ENCODE peak calls at places on chromosomes 12 and 14, in four cellular contexts. F is GM12878, W is HCT116, Q is HepG2. L is an unnamed sample.

GRCh38 chr12:102202556-102202955 is 4.9 kb upstream of the PMCH start:
- DNase-seq in F (no peak), W (no peak), Q (no peak), L (no peak)

GRCh38 chr14:38000340-38000739 is 207.4 kb upstream of the SSTR1 start:
- DNase-seq in F (no peak), W (no peak), Q (no peak), L (no peak)

GRCh38 chr14:89277229-89277628 is 139.8 kb downstream of the FOXN3 start:
- DNase-seq in F (no peak), W (no peak), Q (no peak), L (no peak)

GRCh38 chr12:124809878-124810277 is 53.8 kb downstream of the SCARB1 start:
- DNase-seq in F (no peak), W (no peak), Q (no peak), L (no peak)

GRCh38 chr14:49959822-49960408 is 67.0 kb downstream of the ARF6 start:
- DNase-seq in F (peak; percentile 76), W (no peak), Q (no peak), L (no peak)

GRCh38 chr14:40115583-40115982 is 683.4 kb upstream of the FBXO33 start:
- DNase-seq in F (no peak), W (no peak), Q (no peak), L (no peak)

GRCh38 chr14:59177229-59177628 is 11.2 kb upstream of the DAAM1 start:
- DNase-seq in F (no peak), W (no peak), Q (no peak), L (no peak)

GRCh38 chr12:120013659-120014380 is 24.8 kb downstream of the BICDL1 start:
- DNase-seq in F (peak; percentile 67), W (peak; percentile 35), Q (peak; percentile 78), L (no peak)

GRCh38 chr14:21334202-21334906 is 49.5 kb downstream of the SUPT16H start:
- DNase-seq in F (no peak), W (no peak), Q (no peak), L (no peak)

GRCh38 chr14:55339770-55340169 is 68.5 kb downstream of the FBXO34 start:
- DNase-seq in F (no peak), W (no peak), Q (no peak), L (no peak)

GRCh38 chr12:50190859-50191258 is 23.7 kb upstream of the CERS5 start:
- DNase-seq in F (no peak), W (no peak), Q (no peak), L (no peak)

DNA sequence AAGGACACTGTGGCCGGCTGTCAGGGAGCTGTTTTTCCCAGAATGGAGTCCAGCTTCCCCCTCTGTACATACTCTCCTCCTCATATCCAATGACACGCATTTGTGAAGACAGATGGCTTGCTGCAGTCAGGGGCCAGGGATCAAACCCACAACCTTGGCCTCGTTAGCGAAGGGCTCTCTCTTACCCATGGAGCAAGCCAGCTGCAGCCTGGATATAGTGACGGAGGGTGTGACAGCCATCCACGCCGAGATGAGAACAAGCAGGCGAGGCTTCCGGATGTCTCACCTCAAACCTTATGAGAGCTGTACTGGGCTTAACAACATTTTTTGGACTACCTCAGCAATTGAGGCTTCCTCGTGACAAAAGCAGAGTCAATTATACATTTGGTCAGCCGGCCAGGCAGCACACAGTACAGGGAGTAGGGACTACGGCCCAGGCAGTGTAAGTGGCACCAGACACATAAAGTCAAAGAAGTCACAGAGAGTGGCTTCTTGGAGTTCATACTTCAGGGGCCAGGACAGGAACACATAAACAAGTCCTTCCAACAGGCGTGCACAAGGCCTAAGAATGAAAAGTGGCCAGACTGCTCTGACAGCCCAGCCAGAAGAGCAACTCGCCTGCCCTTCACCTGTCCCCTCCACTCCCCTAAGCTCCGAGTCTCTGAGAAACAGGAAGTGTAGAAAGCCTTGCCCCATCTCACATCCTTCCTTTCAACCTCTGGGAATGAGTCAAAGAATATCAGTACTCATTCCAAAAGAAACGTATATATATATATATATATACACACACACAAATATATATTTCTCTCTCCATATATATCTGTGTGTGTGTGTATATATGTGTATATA is 115.1 kb downstream of the TTC7B start:
- DNase-seq in F (no peak), W (no peak), Q (no peak), L (no peak)
- TF ChIP-seq ZBTB33 in F (no peak), W (no peak), Q (no peak), L (no peak)

GRCh38 chr12:53337998-53338397 is 1.8 kb upstream of the SP7 start:
- DNase-seq in F (no peak), W (no peak), Q (no peak), L (peak; percentile 26)

GRCh38 chr12:53340398-53340797 is 4.2 kb upstream of the SP7 start:
- DNase-seq in F (no peak), W (no peak), Q (no peak), L (peak; percentile 6)

GRCh38 chr12:53336137-53336785 is at the start of gene SP7:
- DNase-seq in F (no peak), W (no peak), Q (no peak), L (peak; percentile 52)

GRCh38 chr12:53334822-53335221 is 1.3 kb downstream of the SP7 start:
- DNase-seq in F (no peak), W (no peak), Q (no peak), L (no peak)

DNA sequence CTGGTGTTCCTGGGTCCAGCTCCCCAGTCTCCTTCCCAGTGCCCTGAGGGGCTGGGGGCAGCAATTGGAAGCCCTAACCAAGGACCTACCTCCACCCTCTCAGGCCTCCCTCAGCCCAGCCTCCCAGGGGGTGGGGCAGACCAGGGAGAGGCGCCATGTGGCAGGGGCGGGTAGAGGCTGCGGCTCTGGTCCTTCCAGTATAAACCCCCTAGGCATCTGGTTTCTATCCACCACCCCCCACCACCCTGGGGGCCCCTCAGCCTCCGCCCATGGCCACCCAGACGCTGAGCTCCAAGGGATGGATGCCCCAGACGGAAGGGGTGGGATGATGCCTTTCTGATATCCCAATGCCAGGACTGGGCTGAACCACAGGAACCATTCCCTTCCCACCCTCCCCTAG is 2.8 kb upstream of the SP7 start:
- DNase-seq in F (no peak), W (no peak), Q (no peak), L (peak; percentile 72)
- TF ChIP-seq ZBTB33 in F (no peak), W (no peak), Q (no peak), L (no peak)

GRCh38 chr12:132345555-132346200 is 16.3 kb upstream of the GALNT9 start:
- DNase-seq in F (no peak), W (no peak), Q (no peak), L (no peak)

GRCh38 chr12:132348176-132348575 is 18.8 kb upstream of the GALNT9 start:
- DNase-seq in F (no peak), W (no peak), Q (no peak), L (no peak)

GRCh38 chr12:132347471-132347855 is 18.1 kb upstream of the GALNT9 start:
- DNase-seq in F (no peak), W (no peak), Q (no peak), L (no peak)

GRCh38 chr12:132345126-132345525 is 15.7 kb upstream of the GALNT9 start:
- DNase-seq in F (no peak), W (no peak), Q (no peak), L (no peak)

DNA sequence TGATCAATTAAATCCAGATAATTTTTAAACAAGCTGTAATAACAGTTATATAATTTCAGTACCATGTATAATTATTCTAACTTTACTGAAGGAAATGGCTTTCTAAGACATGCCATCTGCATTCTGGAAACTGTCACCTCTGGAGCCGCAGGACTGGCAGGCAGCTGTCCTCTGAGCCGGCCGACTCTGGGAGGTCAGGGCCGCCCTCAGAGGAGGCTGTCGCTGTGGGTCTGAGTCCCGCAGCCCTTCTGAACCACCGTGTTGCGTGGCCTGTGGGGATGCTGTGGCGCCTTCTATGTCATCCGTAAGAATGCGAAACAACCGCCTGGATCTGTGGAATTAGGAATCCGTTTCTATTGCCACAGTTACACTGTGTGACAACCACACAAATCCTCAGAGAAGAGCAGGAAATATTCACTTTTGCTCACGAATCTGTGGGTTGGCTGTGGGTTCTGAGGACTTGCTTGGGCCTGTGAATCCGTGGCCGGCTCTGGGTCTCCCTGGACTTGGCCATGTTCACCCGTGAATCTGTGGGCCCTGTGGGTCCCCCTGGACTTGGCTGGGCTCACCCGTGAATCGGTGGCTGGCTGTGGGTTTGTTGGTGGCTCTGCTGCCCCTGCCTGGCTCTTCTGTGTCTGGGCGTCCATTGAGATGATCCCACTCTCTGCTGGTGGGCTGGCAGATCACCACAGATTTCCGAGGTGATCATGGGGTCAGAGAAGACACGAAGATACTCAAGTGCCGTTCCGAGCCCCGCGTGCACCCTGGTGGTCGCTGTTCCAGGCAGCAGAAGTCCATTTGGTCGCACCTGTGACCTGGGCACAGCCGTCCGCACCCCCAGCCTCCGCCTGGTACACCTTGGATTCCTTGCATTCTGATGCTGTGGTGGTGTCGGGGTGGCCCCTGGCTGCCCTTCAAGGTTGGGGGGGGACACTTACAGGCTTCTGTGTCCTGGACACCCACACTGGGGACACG is 17.4 kb upstream of the GALNT9 start:
- DNase-seq in F (no peak), W (no peak), Q (no peak), L (no peak)
- TF ChIP-seq ZBTB33 in F (no peak), W (no peak), Q (no peak), L (no peak)

GRCh38 chr14:67166450-67166853 is 22.8 kb upstream of the GARIN2 start:
- DNase-seq in F (no peak), W (peak; percentile 24), Q (no peak), L (peak; percentile 41)
- TF ChIP-seq ZBTB33 in F (no peak), W (no peak), Q (no peak), L (no peak)

DNA sequence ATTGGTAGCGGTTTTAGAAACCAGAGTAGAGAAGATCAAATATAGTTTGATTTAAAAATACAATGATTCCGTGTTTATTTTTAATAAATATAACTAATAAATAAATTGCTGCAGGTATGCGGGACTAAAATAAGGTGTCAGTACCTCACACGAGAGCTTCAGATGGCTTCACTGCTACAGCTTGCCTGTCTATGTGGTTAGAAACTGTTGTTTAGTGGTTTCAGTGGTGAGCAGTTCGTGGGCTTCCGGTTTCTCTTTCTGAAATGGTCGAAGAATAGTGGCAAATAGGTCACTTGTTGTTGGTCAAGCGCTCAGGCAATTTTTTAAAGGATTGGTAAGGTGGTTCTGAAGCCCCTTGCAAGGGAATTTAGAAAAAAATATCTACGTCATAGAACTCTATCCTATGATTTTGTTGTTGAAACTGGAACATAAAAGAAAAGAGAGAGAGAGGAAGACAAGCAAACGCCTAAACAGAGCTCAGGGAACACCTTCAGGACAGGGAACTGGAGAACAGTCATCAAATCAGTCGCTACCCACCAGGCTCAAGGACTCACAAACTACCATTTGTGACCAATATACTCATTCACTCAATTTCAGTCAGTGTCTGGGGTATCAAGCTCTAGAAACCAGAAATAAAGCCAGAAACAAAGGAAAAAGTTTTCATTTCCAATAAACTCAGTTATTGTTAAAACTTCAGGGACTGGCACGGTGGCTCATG is 31.3 kb downstream of the GABARAPL1 start:
- DNase-seq in F (peak; percentile 58), W (no peak), Q (no peak), L (no peak)
- TF ChIP-seq ZBTB33 in F (no peak), W (no peak), Q (no peak), L (no peak)

DNA sequence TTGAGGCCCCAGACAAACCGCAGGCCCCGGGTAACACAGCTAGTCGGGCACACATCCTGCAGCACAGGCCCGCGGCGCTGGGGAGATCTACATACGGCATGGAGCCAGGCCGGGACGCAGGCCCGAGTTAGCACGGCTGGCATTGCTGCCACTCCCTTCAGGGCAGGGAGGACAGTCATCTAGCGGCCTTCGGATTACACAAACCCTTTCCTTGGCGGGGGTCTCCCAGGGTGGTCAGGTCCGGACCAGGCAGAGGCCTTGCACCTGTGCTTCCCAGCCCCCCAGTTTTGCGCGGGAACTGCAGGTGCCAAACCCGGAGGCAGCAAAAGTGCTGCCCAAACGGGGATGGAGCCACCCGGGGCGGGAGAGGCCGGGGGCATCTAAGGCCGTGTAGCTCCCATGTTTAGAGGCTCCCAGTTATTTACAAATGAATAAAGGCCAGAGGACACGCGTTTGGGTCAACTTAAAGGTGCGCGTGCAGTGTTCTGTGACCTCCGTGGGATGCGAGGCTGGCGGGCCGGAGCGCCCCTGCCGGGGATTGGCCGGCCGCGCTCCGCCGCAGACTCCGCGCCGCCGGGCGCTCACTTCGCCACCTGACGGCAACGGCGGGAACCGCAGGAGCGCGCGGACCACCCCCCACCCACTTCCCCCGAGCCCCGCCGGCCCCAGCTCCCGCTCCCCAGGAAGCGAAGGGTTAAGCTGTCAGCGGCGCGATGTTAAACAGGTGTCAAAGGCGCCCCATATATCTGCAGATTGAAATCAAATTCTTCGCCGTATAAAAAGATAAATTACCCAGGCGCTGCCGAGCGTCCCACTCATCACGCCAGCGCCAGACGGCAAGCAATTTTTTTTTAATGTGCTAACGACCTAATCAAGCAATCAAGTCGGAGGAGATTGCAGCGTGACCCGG is 18.1 kb downstream of the VSX2 start:
- DNase-seq in F (no peak), W (no peak), Q (no peak), L (peak; percentile 95)
- TF ChIP-seq ZBTB33 in F (no peak), W (no peak), Q (no peak), L (no peak)